ENCODE peak calls at places on chromosomes 13 and 19, in four cellular contexts. M is HCT116, F is H1, G is HepG2. H is an unnamed sample.

GRCh38 chr13:103194871-103195270 is 128.7 kb upstream of the SLC10A2 start:
- DNase-seq in G (peak; percentile 13), F (no peak), M (no peak), H (no peak)

GRCh38 chr13:20843177-20843576 is 59.4 kb downstream of the XPO4 start:
- DNase-seq in G (no peak), M (no peak), F (no peak), H (no peak)

GRCh38 chr19:40205760-40206159 is 12.4 kb downstream of the TTC9B start:
- DNase-seq in F (no peak), M (no peak), G (no peak), H (no peak)

GRCh38 chr19:49920624-49921363 is 8.2 kb upstream of the ATF5 start:
- DNase-seq in F (no peak), M (no peak), G (no peak), H (no peak)

GRCh38 chr13:75334634-75335447 is 147.1 kb downstream of the TBC1D4 start:
- DNase-seq in F (no peak), M (no peak), G (no peak), H (no peak)

GRCh38 chr13:73090812-73091187 is 32.0 kb downstream of the KLF5 start:
- DNase-seq in F (no peak), M (no peak), G (no peak), H (no peak)

GRCh38 chr19:1248454-1249297 is at the start of gene MIDN:
- DNase-seq in F (peak; percentile 95), G (peak; percentile 75), M (no peak), H (peak; percentile 91)

GRCh38 chr13:100645382-100645781 is 29.2 kb downstream of the TMTC4 start:
- DNase-seq in G (no peak), F (no peak), M (no peak), H (no peak)

GRCh38 chr19:41030651-41031050 is 39.6 kb downstream of the CYP2B6 start:
- DNase-seq in F (no peak), G (no peak), M (no peak), H (no peak)

GRCh38 chr19:50967924-50968708 is 1.3 kb downstream of the KLK6 start:
- DNase-seq in F (no peak), G (no peak), M (no peak), H (no peak)

GRCh38 chr13:97295279-97296182 is 73.4 kb downstream of the MBNL2 start:
- DNase-seq in G (no peak), F (no peak), M (no peak), H (no peak)

GRCh38 chr19:1566392-1567115 is 1.6 kb downstream of the MEX3D start:
- DNase-seq in F (peak; percentile 80), G (peak; percentile 40), M (no peak), H (peak; percentile 65)

GRCh38 chr19:18417250-18418033 is 1.8 kb upstream of the SSBP4 start:
- DNase-seq in G (peak; percentile 63), M (no peak), F (peak; percentile 85), H (peak; percentile 79)

GRCh38 chr13:46527237-46527636 is 25.7 kb upstream of the LRCH1 start:
- DNase-seq in G (no peak), F (no peak), M (no peak), H (no peak)

GRCh38 chr13:90792335-90792734 is 555.2 kb upstream of the MIR17HG start:
- DNase-seq in F (no peak), G (no peak), M (no peak), H (no peak)

GRCh38 chr13:100721885-100722512 is 47.4 kb upstream of the TMTC4 start:
- DNase-seq in M (peak; percentile 37), F (peak; percentile 82), G (peak; percentile 50), H (peak; percentile 40)

GRCh38 chr19:34676697-34677385 is at the start of gene SCGB2B2:
- DNase-seq in F (no peak), M (peak; percentile 80), G (no peak), H (no peak)

GRCh38 chr13:33487575-33488243 is 202.2 kb upstream of the STARD13 start:
- DNase-seq in F (no peak), G (peak; percentile 10), M (no peak), H (no peak)

GRCh38 chr19:13840751-13841338 is 36.1 kb upstream of the NANOS3 start:
- DNase-seq in G (no peak), M (no peak), F (no peak), H (no peak)

GRCh38 chr13:99956473-99957349 is 14.9 kb downstream of the ZIC5 start:
- DNase-seq in M (no peak), F (peak; percentile 70), G (peak; percentile 81), H (no peak)

GRCh38 chr13:27792393-27793218 is at the start of gene GSX1:
- DNase-seq in M (no peak), G (peak; percentile 18), F (peak; percentile 87), H (peak; percentile 20)

GRCh38 chr13:98798849-98799645 is 46.6 kb upstream of the SLC15A1 start:
- DNase-seq in G (peak; percentile 8), M (no peak), F (no peak), H (no peak)

GRCh38 chr19:31962565-31962996 is 382.8 kb upstream of the ZNF507 start:
- DNase-seq in M (no peak), F (no peak), G (peak; percentile 81), H (no peak)

GRCh38 chr13:104773775-104774174 is 1707.6 kb upstream of the SLC10A2 start:
- DNase-seq in F (peak; percentile 51), M (peak; percentile 39), G (peak; percentile 8), H (no peak)

GRCh38 chr19:2381151-2381822 is 21.2 kb downstream of the TMPRSS9 start:
- DNase-seq in G (no peak), M (no peak), F (no peak), H (no peak)

GRCh38 chr13:77310161-77310560 is 16.7 kb downstream of the MYCBP2 start:
- DNase-seq in G (no peak), M (no peak), F (no peak), H (no peak)

GRCh38 chr19:2759965-2760364 is 20.1 kb upstream of the SLC39A3 start:
- DNase-seq in G (no peak), M (no peak), F (no peak), H (no peak)

GRCh38 chr19:720691-721160 is 12.0 kb downstream of the PALM start:
- DNase-seq in M (no peak), G (peak; percentile 41), F (peak; percentile 68), H (no peak)

GRCh38 chr19:31111741-31112140 is 237.5 kb downstream of the TSHZ3 start:
- DNase-seq in F (no peak), M (no peak), G (no peak), H (no peak)

GRCh38 chr19:6248341-6248740 is 31.4 kb downstream of the MLLT1 start:
- DNase-seq in G (no peak), F (no peak), M (no peak), H (no peak)

GRCh38 chr19:45496349-45496953 is 396 bp downstream of the RTN2 start:
- DNase-seq in G (no peak), F (peak; percentile 91), M (no peak), H (peak; percentile 67)

GRCh38 chr19:18433039-18433691 is 4.8 kb downstream of the ISYNA1 start:
- DNase-seq in F (peak; percentile 73), G (no peak), M (no peak), H (peak; percentile 54)

GRCh38 chr13:76293346-76293745 is 592.9 kb downstream of the KCTD12 start:
- DNase-seq in F (no peak), G (no peak), M (no peak), H (no peak)

GRCh38 chr13:96816261-96816660 is 178.0 kb downstream of the OXGR1 start:
- DNase-seq in G (no peak), F (no peak), M (no peak), H (no peak)

GRCh38 chr19:35269425-35270117 is 809 bp downstream of the USF2 start:
- DNase-seq in M (peak; percentile 75), F (peak; percentile 97), G (peak; percentile 82), H (peak; percentile 84)

GRCh38 chr13:50584856-50585580 is 258.5 kb downstream of the DLEU7 start:
- DNase-seq in F (no peak), M (no peak), G (no peak), H (no peak)

GRCh38 chr19:3369337-3370213 is 3.2 kb downstream of the NFIC start:
- DNase-seq in F (no peak), M (no peak), G (no peak), H (peak; percentile 61)

GRCh38 chr13:104593693-104594092 is 1527.5 kb upstream of the SLC10A2 start:
- DNase-seq in F (no peak), G (no peak), M (no peak), H (no peak)

GRCh38 chr19:37095859-37096258 is 17.6 kb downstream of the ZNF420 start:
- DNase-seq in M (no peak), F (no peak), G (no peak), H (no peak)
- TF ChIP-seq FOSL1 in M (no peak), F (no peak), G (no peak), H (no peak)

GRCh38 chr13:35514801-35515502 is 38.5 kb upstream of the MAB21L1 start:
- DNase-seq in F (no peak), G (no peak), M (no peak), H (no peak)

GRCh38 chr13:35514166-35514565 is 37.7 kb upstream of the MAB21L1 start:
- DNase-seq in M (no peak), G (no peak), F (no peak), H (no peak)

GRCh38 chr13:35518337-35518736 is 41.8 kb upstream of the MAB21L1 start:
- DNase-seq in G (no peak), F (no peak), M (no peak), H (no peak)

GRCh38 chr13:35512271-35512920 is 35.9 kb upstream of the MAB21L1 start:
- DNase-seq in M (no peak), G (no peak), F (no peak), H (no peak)
- TF ChIP-seq FOSL1 in M (no peak), G (no peak), F (no peak), H (no peak)

GRCh38 chr19:4524808-4525562 is 6.7 kb upstream of the PLIN4 start:
- DNase-seq in F (peak; percentile 95), G (no peak), M (peak; percentile 8), H (peak; percentile 65)
- TF ChIP-seq FOSL1 in F (no peak), G (no peak), M (no peak), H (no peak)

GRCh38 chr13:48946163-48946562 is 29.5 kb upstream of the FNDC3A start:
- DNase-seq in G (no peak), M (no peak), F (no peak), H (no peak)

GRCh38 chr13:48954086-48954485 is 21.6 kb upstream of the FNDC3A start:
- DNase-seq in M (no peak), G (peak; percentile 15), F (no peak), H (no peak)

GRCh38 chr13:48945626-48946025 is 30.1 kb upstream of the FNDC3A start:
- DNase-seq in M (no peak), G (no peak), F (no peak), H (no peak)

GRCh38 chr13:48949566-48950506 is 25.9 kb upstream of the FNDC3A start:
- DNase-seq in M (no peak), G (no peak), F (no peak), H (no peak)

DNA sequence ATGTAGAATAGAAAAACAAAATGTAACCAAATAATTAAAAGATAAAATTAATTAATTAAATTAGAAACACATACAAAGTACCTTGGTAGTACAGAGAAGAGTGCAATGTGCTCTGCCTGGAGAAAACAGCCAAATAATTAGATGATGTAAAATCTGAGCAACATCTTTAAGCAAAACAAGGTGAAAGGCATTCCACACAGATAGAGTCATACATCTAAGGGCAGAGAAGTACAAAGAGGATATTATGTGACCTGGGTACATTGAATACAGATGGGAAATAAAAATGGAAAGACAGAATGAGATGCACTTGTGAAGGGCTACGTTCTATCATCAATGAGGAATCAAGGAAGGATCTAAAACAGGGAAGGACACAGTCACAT is 25.2 kb upstream of the FNDC3A start:
- DNase-seq in G (peak; percentile 23), M (peak; percentile 15), F (no peak), H (no peak)
- TF ChIP-seq FOSL1 in G (no peak), M (peak; percentile 37), F (no peak), H (no peak)

H was measured in K562.